ENCODE peak calls at places on chromosome 20, in seven cellular contexts. V, C, X, L, G, W and H are unnamed samples.
A peak's percentile ranks its signal among the peaks of the same experiment; 100 is the strongest.

GRCh38 chr20:9397928-9398327 is 116.5 kb upstream of the LAMP5 start:
- DNase-seq in V (no peak), C (no peak), X (no peak), L (no peak), G (no peak), W (no peak), H (no peak)

GRCh38 chr20:46849751-46850150 is 44.9 kb upstream of the EYA2 start:
- DNase-seq in V (no peak), C (no peak), X (no peak), L (no peak), G (no peak), W (no peak), H (no peak)

GRCh38 chr20:36677422-36677771 is 31.4 kb upstream of the SLA2 start:
- DNase-seq in V (no peak), C (no peak), X (no peak), L (no peak), G (no peak), W (no peak), H (no peak)

GRCh38 chr20:41631826-41632225 is 13.6 kb upstream of the CHD6 start:
- DNase-seq in V (peak; percentile 83), C (no peak), X (no peak), L (peak; percentile 85), G (no peak), W (no peak), H (peak; percentile 87)

GRCh38 chr20:1202762-1203504 is at the start of gene C20orf202:
- DNase-seq in V (no peak), C (no peak), X (no peak), L (no peak), G (no peak), W (no peak), H (no peak)

GRCh38 chr20:8693709-8694108 is 375.2 kb upstream of the PLCB4 start:
- DNase-seq in V (peak; percentile 90), C (peak; percentile 42), X (no peak), L (peak; percentile 84), G (no peak), W (no peak), H (no peak)

GRCh38 chr20:19928379-19929360 is 88.5 kb upstream of the NAA20 start:
- DNase-seq in V (no peak), C (no peak), X (no peak), L (no peak), G (no peak), W (no peak), H (peak; percentile 75)

GRCh38 chr20:50855498-50856474 is 60.9 kb downstream of the BCAS4 start:
- DNase-seq in V (peak; percentile 20), C (no peak), X (no peak), L (no peak), G (no peak), W (no peak), H (no peak)

GRCh38 chr20:10370091-10370887 is 63.7 kb downstream of the MKKS start:
- DNase-seq in V (no peak), C (no peak), X (no peak), L (no peak), G (no peak), W (no peak), H (no peak)

GRCh38 chr20:53040678-53041674 is 68.8 kb downstream of the TSHZ2 start:
- DNase-seq in V (peak; percentile 69), C (no peak), X (peak; percentile 88), L (no peak), G (no peak), W (no peak), H (peak; percentile 84)

GRCh38 chr20:37218431-37218830 is 39.1 kb upstream of the MROH8 start:
- DNase-seq in V (peak; percentile 25), C (no peak), X (no peak), L (no peak), G (no peak), W (no peak), H (no peak)

GRCh38 chr20:22805219-22805618 is 220.8 kb upstream of the FOXA2 start:
- DNase-seq in V (peak; percentile 78), C (no peak), X (no peak), L (peak; percentile 19), G (no peak), W (no peak), H (peak; percentile 87)

GRCh38 chr20:45157977-45158376 is 16.7 kb upstream of the PI3 start:
- DNase-seq in V (peak; percentile 84), C (peak; percentile 98), X (no peak), L (peak; percentile 43), G (no peak), W (no peak), H (no peak)

GRCh38 chr20:53581444-53582311 is 12.0 kb downstream of the ZNF217 start:
- DNase-seq in V (no peak), C (no peak), X (no peak), L (no peak), G (peak; percentile 24), W (peak; percentile 40), H (peak; percentile 69)

GRCh38 chr20:15760217-15760567 is 813.1 kb downstream of the KIF16B start:
- DNase-seq in V (peak; percentile 0), C (no peak), X (no peak), L (no peak), G (no peak), W (no peak), H (no peak)

GRCh38 chr20:8583209-8584106 is 451.4 kb downstream of the PLCB1 start:
- DNase-seq in V (no peak), C (no peak), X (no peak), L (no peak), G (no peak), W (no peak), H (no peak)

GRCh38 chr20:51462566-51463276 is 79.8 kb downstream of the NFATC2 start:
- DNase-seq in V (peak; percentile 78), C (no peak), X (no peak), L (no peak), G (no peak), W (no peak), H (peak; percentile 95)